ENCODE peak calls at places on chromosomes 2 and 18, in five cellular contexts. Y, Z, U, A and D are unnamed samples.

GRCh38 chr2:223725494-223725893 is 111.9 kb downstream of the AP1S3 start:
- DNase-seq in Y (peak), Z (peak), U (peak), A (peak), D (peak)

GRCh38 chr18:79738041-79738461 is 58.4 kb downstream of the CTDP1 start:
- DNase-seq in Y (peak), Z (no peak), U (peak), A (no peak), D (no peak)

GRCh38 chr2:50720695-50721314 is 311.1 kb downstream of the NRXN1 start:
- DNase-seq in Y (no peak), Z (no peak), U (no peak), A (no peak), D (no peak)

GRCh38 chr2:240972636-240973521 is 25.5 kb upstream of the SNED1 start:
- DNase-seq in Y (no peak), Z (peak), U (peak), A (peak), D (peak)

GRCh38 chr18:43935051-43935412 is 657.7 kb upstream of the SYT4 start:
- DNase-seq in Y (no peak), Z (no peak), U (no peak), A (peak), D (peak)

GRCh38 chr2:208017721-208018120 is 7.6 kb downstream of the PLEKHM3 start:
- DNase-seq in Y (no peak), Z (no peak), U (no peak), A (no peak), D (no peak)

GRCh38 chr2:11111811-11112425 is 43.3 kb upstream of the SLC66A3 start:
- DNase-seq in Y (no peak), Z (no peak), U (no peak), A (no peak), D (no peak)

GRCh38 chr18:39764848-39765247 is 2190.2 kb upstream of the PIK3C3 start:
- DNase-seq in Y (no peak), Z (no peak), U (no peak), A (no peak), D (no peak)

GRCh38 chr2:48677450-48677849 is 59.8 kb downstream of the GTF2A1L start:
- DNase-seq in Y (no peak), Z (no peak), U (no peak), A (no peak), D (no peak)

GRCh38 chr2:174597347-174598047 is at the start of gene WIPF1:
- DNase-seq in Y (no peak), Z (no peak), U (no peak), A (peak), D (peak)

GRCh38 chr2:136670-137069 is 90.4 kb upstream of the FAM110C start:
- DNase-seq in Y (no peak), Z (no peak), U (no peak), A (no peak), D (no peak)

GRCh38 chr2:40341198-40341597 is 110.7 kb downstream of the SLC8A1 start:
- DNase-seq in Y (no peak), Z (no peak), U (no peak), A (no peak), D (no peak)

GRCh38 chr2:67463810-67464209 is 66.7 kb downstream of the ETAA1 start:
- DNase-seq in Y (no peak), Z (no peak), U (no peak), A (no peak), D (no peak)

GRCh38 chr18:44826418-44827259 is 146.0 kb downstream of the SETBP1 start:
- DNase-seq in Y (peak), Z (peak), U (peak), A (peak), D (peak)

GRCh38 chr2:158191569-158191968 is 89.9 kb downstream of the UPP2 start:
- DNase-seq in Y (no peak), Z (no peak), U (no peak), A (no peak), D (no peak)
- H3K4me3 ChIP-seq in Y (peak), Z (no peak), U (no peak), A (no peak), D (no peak)

GRCh38 chr2:30235859-30236535 is 4.7 kb downstream of the LBH start:
- DNase-seq in Y (peak), Z (no peak), U (no peak), A (no peak), D (no peak)
- H3K4me3 ChIP-seq in Y (no peak), Z (no peak), U (no peak), A (no peak), D (no peak)

GRCh38 chr2:157628532-157629415 is at the start of gene ACVR1C:
- DNase-seq in Y (peak), Z (peak), U (peak), A (peak), D (no peak)
- H3K4me3 ChIP-seq in Y (peak), Z (peak), U (peak), A (peak), D (peak)

DNA sequence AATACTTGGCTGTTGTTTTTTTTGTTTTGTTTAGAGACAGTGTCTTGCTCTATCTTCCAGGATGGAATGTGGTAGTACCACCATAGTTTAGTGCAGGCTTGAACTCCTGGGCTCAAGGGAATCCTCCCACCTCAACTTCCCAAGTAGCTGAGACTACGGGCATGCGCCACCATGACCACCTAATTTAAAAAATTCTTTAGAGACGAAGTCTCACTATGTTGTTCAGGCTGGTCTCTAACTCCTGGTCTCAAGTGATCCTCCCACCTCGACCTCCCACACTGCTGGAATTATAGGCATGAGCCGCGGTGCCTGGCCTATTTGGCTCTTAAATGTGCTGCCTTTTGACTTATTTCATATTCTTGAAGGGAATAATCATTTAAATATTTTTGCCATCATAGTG is 60.1 kb downstream of the PTPN4 start:
- DNase-seq in Y (no peak), Z (no peak), U (no peak), A (no peak), D (no peak)
- H3K4me3 ChIP-seq in Y (no peak), Z (no peak), U (no peak), A (no peak), D (no peak)

GRCh38 chr2:196967126-196967525 is 40.6 kb upstream of the PGAP1 start:
- DNase-seq in Y (no peak), Z (no peak), U (no peak), A (peak), D (no peak)
- H3K4me3 ChIP-seq in Y (peak), Z (peak), U (no peak), A (no peak), D (peak)

GRCh38 chr2:226752887-226753286 is 46.7 kb downstream of the IRS1 start:
- DNase-seq in Y (no peak), Z (no peak), U (no peak), A (no peak), D (no peak)

GRCh38 chr2:226759768-226760167 is 39.9 kb downstream of the IRS1 start:
- DNase-seq in Y (no peak), Z (no peak), U (no peak), A (no peak), D (no peak)

GRCh38 chr2:226754821-226755536 is 44.6 kb downstream of the IRS1 start:
- DNase-seq in Y (no peak), Z (no peak), U (no peak), A (peak), D (no peak)

GRCh38 chr2:226758886-226759660 is 40.5 kb downstream of the IRS1 start:
- DNase-seq in Y (no peak), Z (no peak), U (no peak), A (peak), D (no peak)

GRCh38 chr2:226756131-226756530 is 43.5 kb downstream of the IRS1 start:
- DNase-seq in Y (no peak), Z (no peak), U (no peak), A (peak), D (no peak)
- H3K4me3 ChIP-seq in Y (no peak), Z (no peak), U (no peak), A (no peak), D (no peak)

GRCh38 chr2:203330434-203330833 is 2.2 kb downstream of the ABI2 start:
- DNase-seq in Y (no peak), Z (no peak), U (no peak), A (peak), D (peak)
- H3K4me3 ChIP-seq in Y (no peak), Z (no peak), U (no peak), A (no peak), D (no peak)

DNA sequence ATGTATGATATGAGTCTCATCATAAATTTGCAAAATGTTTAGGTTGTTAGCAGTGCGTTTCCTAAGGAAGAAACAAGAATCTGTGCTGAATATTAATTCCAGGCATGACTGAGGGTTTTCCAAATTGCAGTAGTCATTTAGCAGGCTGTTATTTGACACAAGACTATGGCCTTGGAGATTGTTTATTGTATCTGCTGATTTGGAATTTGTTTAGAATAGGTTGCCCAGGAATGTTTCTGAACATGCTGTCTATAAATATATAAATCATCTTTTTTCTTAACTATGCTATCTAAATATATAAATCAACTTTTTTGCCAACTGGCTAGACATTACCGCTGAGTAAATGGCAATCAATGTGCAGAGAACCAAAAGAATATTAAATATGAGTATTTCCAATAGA is 90.9 kb downstream of the DOK6 start:
- DNase-seq in Y (no peak), Z (no peak), U (no peak), A (no peak), D (no peak)
- H3K4me3 ChIP-seq in Y (no peak), Z (no peak), U (no peak), A (no peak), D (no peak)

GRCh38 chr2:133086176-133086575 is 416.2 kb upstream of the LYPD1 start:
- DNase-seq in Y (no peak), Z (no peak), U (no peak), A (no peak), D (no peak)

GRCh38 chr2:133085646-133086045 is 415.6 kb upstream of the LYPD1 start:
- DNase-seq in Y (no peak), Z (no peak), U (no peak), A (no peak), D (no peak)

GRCh38 chr2:133077259-133077822 is 407.3 kb upstream of the LYPD1 start:
- DNase-seq in Y (no peak), Z (no peak), U (no peak), A (peak), D (no peak)

GRCh38 chr2:133080822-133081221 is 410.8 kb upstream of the LYPD1 start:
- DNase-seq in Y (no peak), Z (no peak), U (no peak), A (no peak), D (no peak)

DNA sequence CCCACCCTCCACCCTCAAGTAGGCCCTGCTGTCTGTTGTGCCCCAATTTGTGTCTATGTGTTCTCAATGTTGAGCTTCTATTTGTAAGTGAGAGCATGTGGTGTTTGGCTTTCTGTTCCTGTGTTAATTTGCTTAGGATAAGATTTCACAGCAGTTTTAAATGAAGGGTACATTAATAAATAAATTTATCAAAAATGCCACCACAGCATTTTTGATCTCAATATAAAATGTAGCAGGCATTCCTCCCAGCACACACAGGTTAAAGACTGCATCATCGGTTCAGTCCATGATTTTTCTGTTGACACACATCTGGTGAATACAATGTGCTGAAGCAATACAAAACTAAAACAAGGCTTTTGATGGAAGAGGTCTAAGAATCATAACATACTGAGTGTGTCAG is 412.0 kb upstream of the LYPD1 start:
- DNase-seq in Y (no peak), Z (no peak), U (no peak), A (no peak), D (no peak)
- H3K4me3 ChIP-seq in Y (no peak), Z (no peak), U (no peak), A (no peak), D (no peak)

GRCh38 chr2:19207452-19207851 is 151.0 kb downstream of the OSR1 start:
- DNase-seq in Y (no peak), Z (no peak), U (no peak), A (no peak), D (no peak)
- H3K4me3 ChIP-seq in Y (no peak), Z (no peak), U (no peak), A (no peak), D (no peak)